ENCODE peak calls at places on chromosome 20, in four cellular contexts. I is HepG2, J is K562, Z is A549. M is an unnamed sample.

GRCh38 chr20:4592316-4593148 is 129.2 kb upstream of the PRND start:
- DNase-seq in I (peak; percentile 81), J (peak; percentile 38), Z (peak; percentile 78), M (no peak)

GRCh38 chr20:31704225-31705119 is 18.2 kb downstream of the BCL2L1 start:
- DNase-seq in I (peak; percentile 100), J (no peak), Z (peak; percentile 96), M (no peak)

GRCh38 chr20:15555913-15556312 is 1017.3 kb downstream of the KIF16B start:
- DNase-seq in I (no peak), J (no peak), Z (no peak), M (no peak)

GRCh38 chr20:8215516-8215915 is 83.5 kb downstream of the PLCB1 start:
- DNase-seq in I (no peak), J (no peak), Z (no peak), M (no peak)

GRCh38 chr20:4065405-4065841 is 50.1 kb upstream of the RNF24 start:
- DNase-seq in I (no peak), J (no peak), Z (no peak), M (no peak)

GRCh38 chr20:43011491-43011890 is 178.2 kb downstream of the PTPRT start:
- DNase-seq in I (no peak), J (no peak), Z (no peak), M (no peak)

GRCh38 chr20:15703171-15703911 is 869.9 kb downstream of the KIF16B start:
- DNase-seq in I (peak; percentile 14), J (no peak), Z (peak; percentile 50), M (no peak)

GRCh38 chr20:17967595-17968365 is 814 bp downstream of the SNX5 start:
- DNase-seq in I (no peak), J (no peak), Z (no peak), M (no peak)

GRCh38 chr20:16479666-16480065 is 93.6 kb downstream of the KIF16B start:
- DNase-seq in I (peak; percentile 83), J (no peak), Z (no peak), M (no peak)

GRCh38 chr20:21513881-21514540 is at the start of gene NKX2-2:
- DNase-seq in I (no peak), J (no peak), Z (no peak), M (no peak)

GRCh38 chr20:51647674-51648570 is 105.4 kb upstream of the NFATC2 start:
- DNase-seq in I (peak; percentile 39), J (no peak), Z (no peak), M (no peak)

GRCh38 chr20:37882961-37883712 is 19.8 kb upstream of the VSTM2L start:
- DNase-seq in I (peak; percentile 56), J (no peak), Z (no peak), M (no peak)

GRCh38 chr20:63625771-63626423 is 1.0 kb downstream of the GMEB2 start:
- DNase-seq in I (peak; percentile 57), J (peak; percentile 45), Z (peak; percentile 24), M (no peak)

GRCh38 chr20:34713194-34713943 is 9.2 kb downstream of the TP53INP2 start:
- DNase-seq in I (peak; percentile 91), J (peak; percentile 96), Z (peak; percentile 76), M (peak; percentile 57)

GRCh38 chr20:10965936-10966470 is 292.2 kb upstream of the JAG1 start:
- DNase-seq in I (no peak), J (no peak), Z (no peak), M (no peak)
- TF ChIP-seq POLR2AphosphoS2 in I (no peak), J (no peak), Z (no peak), M (no peak)

DNA sequence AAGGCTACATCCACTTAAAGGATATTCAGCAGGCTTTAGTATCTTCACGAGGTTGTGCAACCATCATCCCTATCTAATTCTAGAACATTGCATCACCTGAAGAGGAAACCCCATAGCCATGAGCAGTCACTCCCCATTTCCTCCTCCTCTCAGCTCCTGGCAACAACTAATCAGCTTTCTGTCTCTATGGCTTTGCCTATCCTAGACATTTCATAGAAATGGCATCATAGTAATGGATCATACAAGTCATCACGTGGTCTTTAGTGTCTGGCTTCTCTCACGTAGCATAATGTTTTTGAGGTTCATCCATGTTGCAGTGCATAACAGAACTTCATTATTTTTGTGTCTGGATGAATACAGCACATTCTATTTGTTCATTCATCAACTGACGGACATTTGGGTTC is 20.5 kb downstream of the SNAI1 start:
- DNase-seq in I (no peak), J (no peak), Z (peak; percentile 42), M (no peak)
- TF ChIP-seq POLR2AphosphoS2 in I (no peak), J (no peak), Z (no peak), M (no peak)

GRCh38 chr20:55142932-55143331 is 667.5 kb downstream of the DOK5 start:
- DNase-seq in I (no peak), J (no peak), Z (no peak), M (no peak)
- TF ChIP-seq POLR2AphosphoS2 in I (no peak), J (no peak), Z (no peak), M (no peak)

GRCh38 chr20:542777-543368 is 717 bp downstream of the CSNK2A1 start:
- DNase-seq in I (no peak), J (peak; percentile 48), Z (peak; percentile 23), M (no peak)
- TF ChIP-seq POLR2AphosphoS2 in I (no peak), J (no peak), Z (no peak), M (no peak)

DNA sequence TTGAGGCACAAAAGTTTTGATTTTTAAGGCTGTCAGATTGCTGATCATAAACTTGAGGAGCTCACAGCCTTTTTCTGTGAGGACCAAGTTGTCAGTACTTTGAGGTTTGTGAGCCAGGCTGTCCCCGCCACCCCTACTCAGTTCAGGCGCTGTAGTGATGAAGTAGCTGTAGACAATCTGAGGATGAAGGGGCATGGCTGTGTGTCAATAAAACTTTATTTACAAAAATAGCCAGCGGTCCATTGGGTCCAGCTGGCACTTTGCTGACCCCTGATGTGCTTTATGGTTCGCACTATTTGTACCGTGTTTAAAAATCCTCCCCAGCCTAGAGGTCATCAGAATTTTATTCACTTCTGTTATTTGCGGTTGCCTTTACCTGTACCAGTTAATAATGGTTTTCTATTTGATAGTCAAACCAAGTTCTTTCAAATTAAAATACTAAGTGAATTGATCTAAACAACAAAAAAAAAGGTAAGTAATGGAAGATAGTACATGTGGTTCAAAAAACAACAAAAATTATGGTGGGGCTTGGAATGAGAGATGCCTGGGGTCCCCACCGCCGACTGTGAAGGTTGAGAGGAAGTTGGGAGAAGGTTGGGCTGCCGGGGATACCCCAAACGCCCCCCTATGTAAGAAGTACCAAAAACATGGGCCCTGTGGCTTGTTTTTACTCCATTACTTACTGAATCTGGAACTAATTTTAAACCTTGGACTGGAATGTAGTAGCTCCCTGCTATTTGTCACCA is 123.6 kb downstream of the SYCP2 start:
- DNase-seq in I (no peak), J (no peak), Z (no peak), M (no peak)
- TF ChIP-seq POLR2AphosphoS2 in I (no peak), J (no peak), Z (no peak), M (no peak)

GRCh38 chr20:36785308-36785707 is 11.7 kb upstream of the DSN1 start:
- DNase-seq in I (no peak), J (no peak), Z (no peak), M (no peak)

GRCh38 chr20:36784116-36784515 is 10.6 kb upstream of the DSN1 start:
- DNase-seq in I (no peak), J (no peak), Z (no peak), M (no peak)

GRCh38 chr20:36786246-36786645 is 12.7 kb upstream of the DSN1 start:
- DNase-seq in I (no peak), J (no peak), Z (no peak), M (no peak)

GRCh38 chr20:36786663-36787062 is 13.1 kb upstream of the DSN1 start:
- DNase-seq in I (no peak), J (no peak), Z (no peak), M (no peak)

DNA sequence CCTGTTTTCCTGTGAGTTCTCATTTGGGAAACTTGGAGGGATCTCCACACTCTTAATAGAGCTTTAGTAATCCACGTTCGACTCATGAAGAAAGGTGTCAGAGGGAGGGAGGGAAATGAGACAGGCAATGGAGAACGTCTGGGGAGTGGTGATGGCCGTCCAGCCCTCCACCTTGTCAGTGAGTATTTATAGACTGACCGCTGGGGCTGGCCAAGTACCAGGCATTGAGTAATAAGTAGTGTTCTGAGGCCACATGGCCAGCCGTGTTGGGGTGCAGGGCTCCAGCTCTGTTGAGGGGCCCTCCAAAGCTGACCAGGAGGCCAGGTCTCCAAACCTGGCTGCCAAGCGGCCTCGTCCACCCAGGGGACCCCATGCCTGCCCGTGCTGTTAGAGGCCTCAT is 11.3 kb upstream of the DSN1 start:
- DNase-seq in I (no peak), J (no peak), Z (no peak), M (no peak)
- TF ChIP-seq POLR2AphosphoS2 in I (no peak), J (no peak), Z (no peak), M (no peak)

DNA sequence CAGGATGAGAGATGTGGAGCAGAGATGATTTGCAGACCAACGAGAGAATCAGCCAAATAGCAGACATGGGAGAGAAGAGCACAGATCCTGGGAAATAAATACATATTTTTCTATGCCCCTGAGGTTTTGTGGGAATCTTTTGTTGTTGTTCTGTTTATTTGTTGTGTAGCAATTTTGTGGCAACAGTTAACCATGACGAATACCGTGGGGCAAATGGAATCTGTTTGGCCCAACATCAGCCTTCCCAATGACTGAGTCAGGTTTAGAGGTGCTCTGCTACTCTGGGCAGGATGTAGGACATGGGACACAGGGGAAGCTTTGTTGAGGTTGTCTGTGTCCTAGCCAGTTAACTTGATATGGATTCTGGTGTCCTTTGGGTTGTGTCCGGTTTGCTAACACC is 7.9 kb upstream of the SLC2A10 start:
- DNase-seq in I (no peak), J (no peak), Z (no peak), M (no peak)
- TF ChIP-seq POLR2AphosphoS2 in I (no peak), J (no peak), Z (no peak), M (no peak)

GRCh38 chr20:45779011-45779915 is 12.4 kb downstream of the WFDC3 start:
- DNase-seq in I (no peak), J (peak; percentile 52), Z (peak; percentile 94), M (no peak)
- TF ChIP-seq POLR2AphosphoS2 in I (no peak), J (no peak), Z (no peak), M (no peak)

DNA sequence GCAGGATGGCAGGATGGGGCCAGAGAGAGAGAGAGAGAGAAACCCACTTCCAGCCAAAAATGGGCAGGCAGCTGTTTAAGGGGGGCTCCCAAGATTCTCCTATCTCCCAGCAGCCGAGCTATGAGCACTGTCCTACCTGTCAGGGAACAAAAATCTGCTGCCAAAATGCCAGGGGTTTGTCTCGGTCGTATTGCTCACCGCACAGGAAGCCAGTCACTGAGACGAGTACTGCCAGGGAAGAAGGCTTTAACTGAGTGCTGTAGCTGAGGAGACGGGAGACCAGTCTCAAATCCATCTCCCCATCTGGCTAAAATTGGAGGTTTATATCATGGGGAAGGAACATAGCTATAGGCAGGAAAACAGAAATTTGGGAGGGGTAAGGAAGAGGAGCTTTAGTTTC is 22.3 kb downstream of the GGTLC1 start:
- DNase-seq in I (no peak), J (no peak), Z (no peak), M (no peak)
- TF ChIP-seq POLR2AphosphoS2 in I (no peak), J (no peak), Z (no peak), M (no peak)